ENCODE peak calls at places on chromosome 17, in seven cellular contexts. S is prostate gland; K is CD8-positive, alpha-beta T cell; H is sigmoid colon; O is trophoblast cell; J is body of pancreas; L is aorta. E is an unnamed sample.

GRCh38 chr17:65518256-65518655 is 43.2 kb downstream of the AXIN2 start:
- DNase-seq in S (no peak), L (no peak), K (no peak), H (no peak), J (no peak), O (no peak), E (no peak)

GRCh38 chr17:10063730-10064221 is 134.6 kb downstream of the GAS7 start:
- DNase-seq in H (peak; percentile 79), S (no peak), L (peak; percentile 81), J (no peak), O (peak; percentile 78), K (no peak), E (no peak)

GRCh38 chr17:62819511-62820221 is 11.6 kb upstream of the MARCHF10 start:
- DNase-seq in S (peak; percentile 85), L (peak; percentile 83), K (no peak), H (peak; percentile 86), O (peak; percentile 94), J (peak; percentile 62), E (peak; percentile 63)

GRCh38 chr17:72988451-72988850 is 104.0 kb downstream of the SLC39A11 start:
- DNase-seq in S (no peak), H (no peak), K (no peak), J (no peak), L (no peak), O (no peak), E (no peak)

GRCh38 chr17:21452377-21453143 is 76.4 kb downstream of the KCNJ12 start:
- DNase-seq in S (peak; percentile 13), J (peak; percentile 65), K (peak; percentile 2), H (peak; percentile 80), O (peak; percentile 42), L (peak; percentile 74), E (peak; percentile 66)

GRCh38 chr17:50923611-50924010 is 57.5 kb upstream of the TOB1 start:
- DNase-seq in S (no peak), J (no peak), O (no peak), K (no peak), H (no peak), L (no peak), E (peak; percentile 10)

GRCh38 chr17:3890082-3890892 is 2.6 kb downstream of the CAMKK1 start:
- DNase-seq in K (no peak), H (peak; percentile 97), L (peak; percentile 92), O (peak; percentile 4), S (peak; percentile 56), J (peak; percentile 60), E (peak; percentile 30)

GRCh38 chr17:50163846-50164696 is 1.7 kb upstream of the SGCA start:
- DNase-seq in O (no peak), K (no peak), S (no peak), H (no peak), J (no peak), L (peak; percentile 60), E (no peak)

GRCh38 chr17:52024296-52024870 is 134.1 kb downstream of the CA10 start:
- DNase-seq in O (no peak), L (no peak), K (no peak), S (no peak), J (no peak), H (no peak), E (no peak)

GRCh38 chr17:58956997-58957724 is 149.5 kb downstream of the TRIM37 start:
- DNase-seq in O (no peak), J (no peak), H (no peak), L (no peak), K (no peak), S (no peak), E (no peak)

GRCh38 chr17:48568499-48569259 is 9.5 kb downstream of the HOXB4 start:
- DNase-seq in S (no peak), H (no peak), O (no peak), J (no peak), L (no peak), K (no peak), E (no peak)

GRCh38 chr17:48569676-48570324 is 8.3 kb downstream of the HOXB4 start:
- DNase-seq in K (no peak), H (no peak), O (no peak), L (no peak), J (no peak), S (no peak), E (peak; percentile 4)

GRCh38 chr17:48570325-48571023 is 7.7 kb downstream of the HOXB4 start:
- DNase-seq in J (no peak), S (no peak), H (no peak), K (no peak), L (no peak), O (no peak), E (peak; percentile 31)

GRCh38 chr17:48571826-48572417 is 6.2 kb downstream of the HOXB4 start:
- DNase-seq in H (no peak), S (no peak), J (no peak), K (no peak), L (no peak), O (no peak), E (no peak)

DNA sequence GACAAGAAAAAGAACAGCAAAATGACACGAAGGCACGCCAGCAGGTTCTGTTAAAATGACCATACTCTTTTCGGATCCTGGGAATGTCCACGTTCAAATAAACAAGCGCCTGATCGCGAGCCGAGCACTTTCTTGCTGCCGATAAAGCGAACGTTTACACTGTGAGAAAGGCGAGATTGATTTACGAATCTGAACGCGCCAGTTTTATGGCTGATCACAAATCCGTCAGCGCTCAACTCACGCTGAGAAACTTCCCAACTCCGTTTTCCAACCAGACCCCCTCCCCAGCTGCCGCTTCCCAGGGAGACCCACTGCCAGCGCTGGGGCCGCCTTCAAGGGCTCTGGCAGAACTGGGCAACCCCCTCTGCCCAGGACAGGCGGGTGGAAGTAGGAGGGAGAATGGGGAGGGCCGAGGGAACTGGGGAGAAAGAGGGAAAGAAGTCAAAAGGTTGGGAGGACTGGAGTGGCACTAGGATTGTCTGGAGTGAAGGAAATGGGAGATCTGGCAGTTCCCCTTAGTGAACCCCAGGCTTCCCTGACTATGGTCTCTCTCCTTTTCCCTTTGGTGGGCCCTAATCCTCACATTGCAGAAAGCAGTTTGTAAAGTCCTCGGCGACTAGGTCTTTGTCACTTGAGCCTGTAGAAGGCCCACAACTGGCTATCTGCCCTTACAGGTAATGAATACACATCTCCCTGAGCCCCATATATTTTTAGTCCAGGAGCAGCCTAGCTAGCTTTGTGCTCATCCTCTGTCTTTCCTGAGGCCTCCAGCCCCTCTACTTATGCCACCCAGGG is 6.9 kb downstream of the HOXB4 start:
- DNase-seq in O (no peak), K (no peak), H (no peak), J (no peak), L (no peak), S (no peak), E (no peak)
- H3K4me3 ChIP-seq in O (no peak overlapping the region), K (no peak overlapping the region), H (peak overlapping the region; percentile 84), J (no peak overlapping the region), L (no peak overlapping the region), S (no peak overlapping the region), E (no peak overlapping the region)

GRCh38 chr17:76527430-76528111 is 9.9 kb downstream of the CYGB start:
- DNase-seq in O (no peak), S (no peak), L (no peak), K (peak; percentile 40), H (peak; percentile 91), J (peak; percentile 34), E (peak; percentile 42)
- H3K4me3 ChIP-seq in O (peak overlapping the region; percentile 12), S (no peak overlapping the region), L (no peak overlapping the region), K (peak overlapping the region; percentile 60), H (peak overlapping the region; percentile 1), J (no peak overlapping the region), E (no peak overlapping the region)

DNA sequence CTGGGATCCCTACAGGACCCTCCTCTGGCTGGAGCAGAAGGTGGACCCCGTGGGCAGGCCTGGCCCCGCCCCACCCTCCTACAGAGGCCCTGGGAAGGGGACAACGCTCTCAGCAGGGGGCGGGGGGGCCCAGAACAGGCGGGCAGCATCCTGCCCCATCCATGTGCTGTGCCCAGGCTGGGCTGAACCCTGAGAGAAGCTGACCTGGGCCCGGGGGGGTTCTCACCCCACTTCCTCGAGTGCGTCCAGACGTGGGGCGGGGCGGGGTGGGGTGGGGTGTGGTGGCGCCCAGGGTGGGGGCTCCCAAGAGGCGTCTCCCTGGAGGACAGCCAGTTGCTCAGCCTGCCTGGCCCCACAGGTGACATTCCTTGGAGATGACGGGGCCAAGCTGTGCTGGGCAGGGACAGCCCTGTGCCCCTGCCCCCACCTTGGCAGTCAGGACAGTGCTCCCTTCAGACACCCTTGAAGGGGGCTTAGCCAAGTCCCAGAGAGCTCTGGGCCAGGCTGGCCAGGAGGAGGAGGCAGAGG is 390 bp upstream of the UNC13D start:
- DNase-seq in L (no peak), O (peak; percentile 92), J (peak; percentile 91), K (no peak), S (peak; percentile 81), H (peak; percentile 71), E (peak; percentile 84)
- H3K4me3 ChIP-seq in L (no peak overlapping the region), O (no peak overlapping the region), J (no peak overlapping the region), K (peak overlapping the region; percentile 93), S (no peak overlapping the region), H (peak overlapping the region; percentile 38), E (no peak overlapping the region)

GRCh38 chr17:47707884-47708283 is 13.9 kb downstream of the TBKBP1 start:
- DNase-seq in H (no peak), K (no peak), S (no peak), L (peak; percentile 4), J (no peak), O (no peak), E (no peak)
- H3K4me3 ChIP-seq in H (peak overlapping the region; percentile 44), K (no peak overlapping the region), S (no peak overlapping the region), L (no peak overlapping the region), J (no peak overlapping the region), O (no peak overlapping the region), E (no peak overlapping the region)

GRCh38 chr17:76119409-76120371 is 16.1 kb upstream of the EXOC7 start:
- DNase-seq in L (no peak), K (no peak), J (no peak), S (no peak), O (no peak), H (peak; percentile 48), E (no peak)
- H3K4me3 ChIP-seq in L (no peak overlapping the region), K (no peak overlapping the region), J (no peak overlapping the region), S (no peak overlapping the region), O (no peak overlapping the region), H (no peak overlapping the region), E (no peak overlapping the region)

GRCh38 chr17:41813039-41813680 is 356 bp downstream of the FKBP10 start:
- DNase-seq in J (no peak), L (no peak), O (no peak), K (no peak), H (no peak), S (no peak), E (no peak)
- H3K4me3 ChIP-seq in J (no peak overlapping the region), L (peak overlapping the region; percentile 64), O (peak overlapping the region; percentile 81), K (peak overlapping the region; percentile 93), H (peak overlapping the region; percentile 88), S (peak overlapping the region; percentile 60), E (no peak overlapping the region)

GRCh38 chr17:45310380-45311324 is 6.2 kb downstream of the MAP3K14 start:
- DNase-seq in K (no peak), J (peak; percentile 92), O (no peak), H (no peak), S (no peak), L (peak; percentile 78), E (peak; percentile 88)
- H3K4me3 ChIP-seq in K (no peak overlapping the region), J (no peak overlapping the region), O (no peak overlapping the region), H (no peak overlapping the region), S (no peak overlapping the region), L (no peak overlapping the region), E (no peak overlapping the region)